ENCODE peak calls at places on chromosomes 5 and 9, in five cellular contexts. V is GM13976, H is HCT116, S is IMR-90, U is gastrocnemius medialis. Y is an unnamed sample.

GRCh38 chr9:127926961-127927456 is 3.6 kb downstream of the PIP5KL1 start:
- DNase-seq in V (no peak), H (no peak), S (no peak), U (no peak), Y (no peak)

GRCh38 chr5:37938086-37938852 is 98.4 kb upstream of the GDNF start:
- DNase-seq in V (no peak), H (no peak), S (no peak), U (no peak), Y (no peak)

GRCh38 chr9:83935276-83935890 is 14.2 kb upstream of the KIF27 start:
- DNase-seq in V (no peak), H (no peak), S (peak; percentile 82), U (no peak), Y (no peak)

GRCh38 chr9:75432386-75432785 is 344.1 kb downstream of the OSTF1 start:
- DNase-seq in V (no peak), H (no peak), S (no peak), U (no peak), Y (no peak)

GRCh38 chr9:100346836-100347235 is 5.9 kb downstream of the TEX10 start:
- DNase-seq in V (no peak), H (no peak), S (peak; percentile 53), U (no peak), Y (no peak)

GRCh38 chr5:15993334-15993733 is 186.3 kb downstream of the MARCHF11 start:
- DNase-seq in V (no peak), H (no peak), S (peak; percentile 53), U (no peak), Y (no peak)

GRCh38 chr5:100182402-100182801 is 352.8 kb upstream of the FAM174A start:
- DNase-seq in V (no peak), H (no peak), S (no peak), U (no peak), Y (no peak)

GRCh38 chr9:132923346-132923902 is 21.0 kb downstream of the TSC1 start:
- DNase-seq in V (no peak), H (no peak), S (no peak), U (no peak), Y (no peak)

GRCh38 chr5:77167695-77168111 is 42.8 kb upstream of the PDE8B start:
- DNase-seq in V (no peak), H (no peak), S (peak; percentile 92), U (no peak), Y (no peak)

GRCh38 chr9:106613250-106613737 is 249.7 kb upstream of the ZNF462 start:
- DNase-seq in V (no peak), H (no peak), S (no peak), U (no peak), Y (no peak)

GRCh38 chr9:82939451-82939850 is 123.5 kb downstream of the RASEF start:
- DNase-seq in V (no peak), H (no peak), S (no peak), U (no peak), Y (no peak)

GRCh38 chr5:180801596-180802324 is 846 bp downstream of the MGAT1 start:
- DNase-seq in V (no peak), H (no peak), S (no peak), U (no peak), Y (no peak)

GRCh38 chr9:91162784-91163440 is 198.8 kb downstream of the AUH start:
- DNase-seq in V (peak; percentile 78), H (no peak), S (no peak), U (peak; percentile 50), Y (peak; percentile 81)

GRCh38 chr5:150401376-150402201 is 11.1 kb downstream of the CD74 start:
- DNase-seq in V (no peak), H (no peak), S (no peak), U (no peak), Y (no peak)

GRCh38 chr5:74581988-74582365 is 58.6 kb downstream of the ENC1 start:
- DNase-seq in V (no peak), H (no peak), S (no peak), U (no peak), Y (no peak)

GRCh38 chr9:4298255-4299005 is 1.4 kb downstream of the GLIS3 start:
- DNase-seq in V (peak; percentile 52), H (no peak), S (peak; percentile 27), U (no peak), Y (peak; percentile 59)

GRCh38 chr5:130912088-130912487 is 253.0 kb downstream of the HINT1 start:
- DNase-seq in V (no peak), H (peak; percentile 19), S (no peak), U (no peak), Y (no peak)

GRCh38 chr5:65030056-65030455 is 261.3 kb downstream of the CWC27 start:
- DNase-seq in V (no peak), H (no peak), S (no peak), U (no peak), Y (no peak)

GRCh38 chr5:149456597-149457392 is 77.7 kb upstream of the IL17B start:
- DNase-seq in V (no peak), H (no peak), S (no peak), U (no peak), Y (no peak)

GRCh38 chr5:18008940-18009339 is 374.7 kb downstream of the TAF11L14 start:
- DNase-seq in V (no peak), H (no peak), S (no peak), U (no peak), Y (no peak)

GRCh38 chr9:99368341-99369326 is 146.6 kb downstream of the SEC61B start:
- DNase-seq in V (peak; percentile 78), H (no peak), S (peak; percentile 83), U (peak; percentile 79), Y (peak; percentile 59)

GRCh38 chr5:74396913-74397606 is 243.5 kb downstream of the ENC1 start:
- DNase-seq in V (no peak), H (no peak), S (no peak), U (no peak), Y (no peak)

GRCh38 chr9:5563886-5564285 is 53.6 kb downstream of the PDCD1LG2 start:
- DNase-seq in V (no peak), H (no peak), S (peak; percentile 51), U (no peak), Y (no peak)

GRCh38 chr5:164098536-164098935 is 593.1 kb downstream of the MAT2B start:
- DNase-seq in V (no peak), H (no peak), S (peak; percentile 15), U (no peak), Y (no peak)

GRCh38 chr9:120783611-120784047 is 9.6 kb downstream of the FBXW2 start:
- DNase-seq in V (no peak), H (no peak), S (peak; percentile 38), U (no peak), Y (no peak)

GRCh38 chr5:86570427-86571083 is 47.2 kb upstream of the COX7C start:
- DNase-seq in V (no peak), H (no peak), S (no peak), U (no peak), Y (no peak)

GRCh38 chr5:83672158-83672557 is 48.5 kb downstream of the HAPLN1 start:
- DNase-seq in V (no peak), H (no peak), S (no peak), U (no peak), Y (no peak)

GRCh38 chr5:6708814-6709213 is 4.4 kb upstream of the TENT4A start:
- DNase-seq in V (no peak), H (no peak), S (no peak), U (no peak), Y (no peak)

GRCh38 chr9:112173489-112174222 is 1.4 kb downstream of the SUSD1 start:
- DNase-seq in V (no peak), H (no peak), S (no peak), U (no peak), Y (no peak)

GRCh38 chr5:159928122-159928960 is 12.1 kb downstream of the ADRA1B start:
- DNase-seq in V (no peak), H (peak; percentile 54), S (peak; percentile 90), U (no peak), Y (no peak)

GRCh38 chr5:54717870-54718269 is 200.3 kb downstream of the SNX18 start:
- DNase-seq in V (peak; percentile 41), H (no peak), S (no peak), U (no peak), Y (peak; percentile 17)

GRCh38 chr5:135996611-135997010 is 32.2 kb upstream of the TGFBI start:
- DNase-seq in V (no peak), H (no peak), S (peak; percentile 66), U (no peak), Y (no peak)

GRCh38 chr9:77809552-77809951 is 161.4 kb upstream of the GNA14 start:
- DNase-seq in V (no peak), H (no peak), S (peak; percentile 29), U (no peak), Y (no peak)

GRCh38 chr5:126395198-126395597 is 28.0 kb upstream of the GRAMD2B start:
- DNase-seq in V (no peak), H (no peak), S (peak; percentile 73), U (no peak), Y (no peak)

GRCh38 chr9:105431413-105432246 is 16.2 kb upstream of the FSD1L start:
- DNase-seq in V (no peak), H (no peak), S (no peak), U (no peak), Y (no peak)

GRCh38 chr9:105421864-105422263 is 26.0 kb upstream of the FSD1L start:
- DNase-seq in V (no peak), H (no peak), S (no peak), U (no peak), Y (no peak)

GRCh38 chr9:105421154-105421553 is 26.7 kb upstream of the FSD1L start:
- DNase-seq in V (no peak), H (no peak), S (peak; percentile 28), U (no peak), Y (no peak)

GRCh38 chr9:105426657-105427056 is 21.2 kb upstream of the FSD1L start:
- DNase-seq in V (no peak), H (no peak), S (no peak), U (no peak), Y (no peak)

GRCh38 chr9:105425817-105426433 is 21.9 kb upstream of the FSD1L start:
- DNase-seq in V (peak; percentile 60), H (no peak), S (peak; percentile 47), U (no peak), Y (no peak)
- TF ChIP-seq CTCF in V (no peak), H (peak; percentile 58), S (peak; percentile 71), U (peak; percentile 63), Y (peak; percentile 3)

GRCh38 chr9:1709347-1709746 is 305.8 kb upstream of the SMARCA2 start:
- DNase-seq in V (peak; percentile 23), H (no peak), S (no peak), U (no peak), Y (peak; percentile 12)
- TF ChIP-seq CTCF in V (no peak), H (no peak), S (no peak), U (peak; percentile 24), Y (peak; percentile 50)

GRCh38 chr9:90053027-90053426 is 448.2 kb downstream of the GADD45G start:
- DNase-seq in V (no peak), H (peak; percentile 18), S (no peak), U (no peak), Y (no peak)
- TF ChIP-seq CTCF in V (no peak), H (peak; percentile 54), S (no peak), U (no peak), Y (no peak)

GRCh38 chr5:35205186-35205585 is 25.1 kb downstream of the PRLR start:
- DNase-seq in V (no peak), H (no peak), S (no peak), U (no peak), Y (no peak)

GRCh38 chr5:35201291-35201690 is 29.0 kb downstream of the PRLR start:
- DNase-seq in V (no peak), H (no peak), S (no peak), U (no peak), Y (no peak)

GRCh38 chr5:35199886-35200285 is 30.4 kb downstream of the PRLR start:
- DNase-seq in V (no peak), H (no peak), S (no peak), U (no peak), Y (no peak)

GRCh38 chr5:35203403-35203802 is 26.9 kb downstream of the PRLR start:
- DNase-seq in V (no peak), H (no peak), S (no peak), U (no peak), Y (no peak)

GRCh38 chr5:35202319-35203111 is 27.8 kb downstream of the PRLR start:
- DNase-seq in V (peak; percentile 29), H (peak; percentile 36), S (peak; percentile 52), U (no peak), Y (peak; percentile 29)
- TF ChIP-seq CTCF in V (peak; percentile 58), H (peak; percentile 65), S (peak; percentile 52), U (no peak), Y (peak; percentile 51)